ENCODE peak calls at places on chromosome 11, in seven cellular contexts. O, H, Q, W, A, T and J are unnamed samples.

GRCh38 chr11:63847363-63847762 is 8.5 kb downstream of the MARK2 start:
- DNase-seq in O (no peak), H (no peak), Q (no peak), W (peak), A (no peak), T (no peak), J (peak)

GRCh38 chr11:12461516-12461915 is 84.1 kb downstream of the PARVA start:
- DNase-seq in O (no peak), H (no peak), Q (no peak), W (no peak), A (no peak), T (no peak), J (peak)

GRCh38 chr11:409600-410471 is 5.0 kb downstream of the SIGIRR start:
- DNase-seq in O (no peak), H (no peak), Q (no peak), W (peak), A (no peak), T (no peak), J (no peak)

GRCh38 chr11:71580057-71581003 is 2.3 kb downstream of the KRTAP5-11 start:
- DNase-seq in O (peak), H (peak), Q (peak), W (peak), A (peak), T (peak), J (peak)

GRCh38 chr11:104668797-104669463 is 229.3 kb downstream of the CASP12 start:
- DNase-seq in O (peak), H (peak), Q (peak), W (no peak), A (peak), T (peak), J (peak)

GRCh38 chr11:16809901-16810668 is 71.6 kb downstream of the C11orf58 start:
- DNase-seq in O (no peak), H (no peak), Q (no peak), W (peak), A (no peak), T (peak), J (peak)

GRCh38 chr11:116990811-116991210 is 107.4 kb downstream of the SIK3 start:
- DNase-seq in O (no peak), H (no peak), Q (no peak), W (no peak), A (no peak), T (no peak), J (no peak)

GRCh38 chr11:110903830-110904229 is 191.6 kb upstream of the ARHGAP20 start:
- DNase-seq in O (no peak), H (no peak), Q (peak), W (no peak), A (peak), T (peak), J (peak)

GRCh38 chr11:19646921-19647320 is 65.7 kb upstream of the NAV2 start:
- DNase-seq in O (peak), H (no peak), Q (peak), W (no peak), A (peak), T (peak), J (no peak)

GRCh38 chr11:129143335-129143734 is 48.8 kb downstream of the ARHGAP32 start:
- DNase-seq in O (peak), H (peak), Q (peak), W (peak), A (peak), T (peak), J (peak)

GRCh38 chr11:35919244-35919643 is 24.6 kb upstream of the LDLRAD3 start:
- DNase-seq in O (no peak), H (no peak), Q (no peak), W (no peak), A (no peak), T (peak), J (peak)

GRCh38 chr11:95140397-95141030 is 50.9 kb downstream of the ENDOD1 start:
- DNase-seq in O (no peak), H (no peak), Q (peak), W (no peak), A (no peak), T (no peak), J (peak)

GRCh38 chr11:256952-257737 is 20.4 kb downstream of the PSMD13 start:
- DNase-seq in O (no peak), H (no peak), Q (no peak), W (no peak), A (no peak), T (no peak), J (no peak)

GRCh38 chr11:111707039-111707690 is 59.0 kb downstream of the PPP2R1B start:
- DNase-seq in O (peak), H (no peak), Q (peak), W (peak), A (peak), T (peak), J (peak)

GRCh38 chr11:1088927-1089737 is 14.5 kb downstream of the MUC2 start:
- DNase-seq in O (no peak), H (no peak), Q (no peak), W (no peak), A (no peak), T (no peak), J (no peak)

GRCh38 chr11:63814383-63814736 is 1.1 kb downstream of the SPINDOC start:
- DNase-seq in O (no peak), H (no peak), Q (no peak), W (no peak), A (no peak), T (no peak), J (no peak)

GRCh38 chr11:64633555-64634159 is 42.6 kb downstream of the SLC22A12 start:
- DNase-seq in O (no peak), H (no peak), Q (no peak), W (no peak), A (no peak), T (no peak), J (no peak)

GRCh38 chr11:721913-722811 is 16.1 kb downstream of the EPS8L2 start:
- DNase-seq in O (no peak), H (no peak), Q (no peak), W (no peak), A (no peak), T (no peak), J (no peak)

GRCh38 chr11:80240245-80240644 is 799.4 kb upstream of the TENM4 start:
- DNase-seq in O (no peak), H (no peak), Q (no peak), W (no peak), A (no peak), T (no peak), J (peak)

GRCh38 chr11:2924821-2925675 is 4.2 kb downstream of the PHLDA2 start:
- DNase-seq in O (no peak), H (no peak), Q (no peak), W (peak), A (no peak), T (no peak), J (no peak)

GRCh38 chr11:46967962-46968361 is 31.4 kb downstream of the CSTPP1 start:
- DNase-seq in O (no peak), H (no peak), Q (no peak), W (no peak), A (no peak), T (no peak), J (no peak)

GRCh38 chr11:19730373-19730772 is 17.7 kb downstream of the NAV2 start:
- DNase-seq in O (no peak), H (no peak), Q (no peak), W (peak), A (no peak), T (no peak), J (no peak)

GRCh38 chr11:65041206-65042035 is at the start of gene SAC3D1:
- DNase-seq in O (no peak), H (peak), Q (peak), W (peak), A (no peak), T (no peak), J (peak)

GRCh38 chr11:11391169-11391568 is 38.1 kb upstream of the CSNK2A3 start:
- DNase-seq in O (no peak), H (no peak), Q (no peak), W (no peak), A (no peak), T (no peak), J (no peak)

GRCh38 chr11:125448136-125448535 is 47.9 kb downstream of the FEZ1 start:
- DNase-seq in O (no peak), H (peak), Q (no peak), W (no peak), A (no peak), T (peak), J (peak)

GRCh38 chr11:38182126-38182907 is 1584.3 kb upstream of the RAG2 start:
- DNase-seq in O (no peak), H (no peak), Q (peak), W (no peak), A (no peak), T (no peak), J (no peak)

GRCh38 chr11:61587541-61587941 is 6.7 kb upstream of the SYT7 start:
- DNase-seq in O (no peak), H (no peak), Q (no peak), W (peak), A (no peak), T (no peak), J (no peak)

GRCh38 chr11:129881570-129882170 is 13.7 kb downstream of the NFRKB start:
- DNase-seq in O (no peak), H (no peak), Q (peak), W (no peak), A (no peak), T (no peak), J (peak)

GRCh38 chr11:132402056-132402684 is 1031.8 kb downstream of the NTM start:
- DNase-seq in O (peak), H (no peak), Q (peak), W (no peak), A (peak), T (peak), J (peak)

GRCh38 chr11:57698843-57699365 is 13.1 kb downstream of the MED19 start:
- DNase-seq in O (no peak), H (no peak), Q (no peak), W (no peak), A (no peak), T (no peak), J (no peak)

GRCh38 chr11:102622258-102622657 is 2.9 kb downstream of the MMP20 start:
- DNase-seq in O (no peak), H (no peak), Q (no peak), W (no peak), A (no peak), T (no peak), J (no peak)

GRCh38 chr11:112795142-112795815 is 165.9 kb upstream of the NCAM1 start:
- DNase-seq in O (no peak), H (peak), Q (peak), W (no peak), A (no peak), T (no peak), J (peak)

GRCh38 chr11:24086921-24087320 is 409.9 kb upstream of the LUZP2 start:
- DNase-seq in O (no peak), H (no peak), Q (no peak), W (no peak), A (no peak), T (no peak), J (no peak)

GRCh38 chr11:69480547-69481392 is 693 bp upstream of the LINC01488 start:
- DNase-seq in O (no peak), H (no peak), Q (no peak), W (peak), A (no peak), T (no peak), J (no peak)

GRCh38 chr11:1121343-1122331 is 36.1 kb upstream of the MUC5AC start:
- DNase-seq in O (no peak), H (no peak), Q (no peak), W (peak), A (no peak), T (no peak), J (no peak)

GRCh38 chr11:70545626-70545945 is 147.3 kb downstream of the CTTN start:
- DNase-seq in O (no peak), H (no peak), Q (no peak), W (no peak), A (no peak), T (no peak), J (no peak)

GRCh38 chr11:17354070-17354924 is 2.7 kb downstream of the NCR3LG1 start:
- DNase-seq in O (no peak), H (peak), Q (peak), W (peak), A (peak), T (peak), J (peak)

GRCh38 chr11:65419773-65420481 is 2.7 kb upstream of the NEAT1 start:
- DNase-seq in O (peak), H (peak), Q (peak), W (peak), A (peak), T (peak), J (peak)

GRCh38 chr11:15371533-15371932 is 256.8 kb downstream of the INSC start:
- DNase-seq in O (no peak), H (no peak), Q (no peak), W (no peak), A (no peak), T (no peak), J (no peak)
- H3K4me3 ChIP-seq in O (no peak), H (no peak), Q (no peak), W (no peak), A (no peak), T (no peak), J (no peak)

GRCh38 chr11:7905549-7905948 is 25.5 kb downstream of the OR10A6 start:
- DNase-seq in O (no peak), H (no peak), Q (no peak), W (no peak), A (no peak), T (no peak), J (peak)

GRCh38 chr11:7905961-7906429 is 25.1 kb downstream of the OR10A6 start:
- DNase-seq in O (no peak), H (no peak), Q (no peak), W (no peak), A (no peak), T (no peak), J (peak)

GRCh38 chr11:7904910-7905309 is 26.2 kb downstream of the OR10A6 start:
- DNase-seq in O (peak), H (no peak), Q (no peak), W (no peak), A (no peak), T (no peak), J (peak)

GRCh38 chr11:7907121-7907520 is 23.9 kb downstream of the OR10A6 start:
- DNase-seq in O (peak), H (no peak), Q (no peak), W (no peak), A (no peak), T (no peak), J (no peak)

DNA sequence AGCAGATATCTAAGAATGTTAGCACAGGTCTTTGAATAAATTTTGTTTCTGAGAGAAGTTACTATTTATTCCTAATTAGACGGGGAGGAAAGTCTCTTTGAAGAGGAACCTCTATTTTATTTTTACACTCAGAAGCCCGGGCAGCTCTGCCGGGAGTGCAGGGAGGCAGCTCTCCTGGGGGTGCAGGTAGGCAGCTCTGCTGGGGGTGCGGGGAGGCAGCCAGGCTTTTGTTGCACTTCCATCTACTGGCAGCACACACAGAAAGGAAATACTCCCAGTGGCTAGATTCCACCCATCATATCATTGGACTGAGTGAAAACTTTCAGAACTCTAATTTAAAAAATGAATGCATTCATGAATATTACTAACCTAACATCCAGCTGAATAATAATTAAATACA is 24.6 kb downstream of the OR10A6 start:
- DNase-seq in O (no peak), H (no peak), Q (no peak), W (no peak), A (no peak), T (no peak), J (peak)
- H3K4me3 ChIP-seq in O (no peak), H (no peak), Q (no peak), W (no peak), A (no peak), T (no peak), J (peak)

DNA sequence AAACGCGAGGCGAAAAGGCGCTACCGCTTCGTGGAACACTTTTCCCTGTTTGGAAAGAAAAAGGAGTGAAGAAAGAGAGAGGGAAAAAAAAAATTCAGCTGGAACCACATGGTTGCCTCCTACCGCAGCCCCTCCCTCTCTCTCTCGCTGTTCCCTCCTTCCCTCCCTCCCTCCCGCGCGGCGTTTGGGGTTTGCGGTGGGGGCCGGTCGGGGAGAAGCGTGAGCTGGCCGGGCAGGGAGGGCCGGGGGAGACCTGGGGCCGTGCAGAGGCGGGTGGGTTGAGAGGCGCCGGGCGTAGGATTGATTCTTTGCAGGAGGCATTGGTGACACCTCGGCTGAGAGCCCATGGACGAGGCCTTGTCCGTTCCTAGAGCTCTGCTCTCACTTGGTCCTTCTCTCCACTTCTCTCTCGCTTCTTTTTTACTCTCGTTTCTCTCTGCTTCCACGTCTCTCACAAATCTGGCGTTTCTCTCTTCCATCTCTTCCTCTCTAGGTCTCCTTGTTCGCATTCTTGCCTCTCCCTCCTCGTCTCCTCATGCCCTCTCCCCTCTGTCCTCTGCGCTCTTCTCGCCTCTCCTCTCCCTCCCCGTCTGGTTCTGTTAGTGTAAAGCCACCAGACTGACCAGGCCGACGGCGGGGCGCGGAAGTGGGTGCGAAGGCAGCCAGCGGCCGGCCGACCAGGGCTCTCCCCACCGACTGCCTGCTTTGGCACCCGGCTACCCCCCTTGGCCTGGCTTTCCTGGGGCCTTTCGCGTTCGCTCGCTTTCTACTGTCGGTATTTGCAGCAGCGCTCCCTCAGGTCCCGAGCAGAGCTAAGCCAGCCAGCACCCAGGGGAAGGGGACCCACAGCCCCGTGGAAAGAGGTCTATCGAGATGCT is at the start of gene CLMP:
- DNase-seq in O (no peak), H (no peak), Q (peak), W (peak), A (peak), T (no peak), J (no peak)
- H3K4me3 ChIP-seq in O (peak), H (peak), Q (peak), W (no peak), A (peak), T (peak), J (peak)

GRCh38 chr11:119363081-119363861 is 16.8 kb upstream of the MFRP start:
- DNase-seq in O (no peak), H (no peak), Q (no peak), W (peak), A (no peak), T (no peak), J (no peak)
- H3K4me3 ChIP-seq in O (no peak), H (peak), Q (no peak), W (peak), A (peak), T (peak), J (no peak)

DNA sequence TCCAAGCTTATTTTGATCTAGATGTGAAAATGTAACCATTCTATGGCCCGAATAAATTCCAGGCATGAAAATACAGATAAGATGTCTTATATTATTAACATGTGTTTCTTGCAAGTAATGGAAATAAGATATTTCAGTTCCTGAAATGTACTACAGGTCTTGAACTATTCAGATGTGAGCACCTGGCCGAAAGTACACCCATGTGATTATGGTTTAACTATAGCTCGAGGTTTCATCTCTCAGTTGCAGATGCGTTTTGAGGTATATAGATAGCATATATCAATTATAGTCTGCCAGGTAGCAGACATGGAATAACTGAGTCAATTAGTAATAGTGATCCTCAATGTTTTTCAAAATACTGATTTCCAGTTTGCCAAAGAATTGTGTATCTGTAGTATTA is 68.3 kb downstream of the DDIAS start:
- DNase-seq in O (no peak), H (no peak), Q (no peak), W (no peak), A (no peak), T (no peak), J (no peak)
- H3K4me3 ChIP-seq in O (no peak), H (no peak), Q (no peak), W (no peak), A (no peak), T (no peak), J (no peak)